ENCODE peak calls at places on chromosomes 4 and X, in eight cellular contexts. One of them, this sample, is unnamed.
A peak's percentile ranks its signal among the peaks of the same experiment; 100 is the strongest.

GRCh38 chr4:80475236-80475635 is 139.7 kb downstream of the CFAP299 start:
- DNase-seq in activated CD8-positive, alpha-beta memory T cell treated with anti-CD3 and anti-CD28 coated beads, Interleukin-2, amount 50 U/mL, for 4 hours: no peak
- DNase-seq in T-cell: no peak
- DNase-seq in GM13976: no peak
- DNase-seq in psoas muscle: no peak
- DNase-seq in AG10803: no peak
- DNase-seq in H4: no peak
- DNase-seq in mesothelial cell of epicardium: no peak
- DNase-seq in this sample: no peak

GRCh38 chr4:4659871-4660651 is 118.2 kb upstream of the STX18 start:
- DNase-seq in mesothelial cell of epicardium: no peak
- DNase-seq in T-cell: no peak
- DNase-seq in GM13976: no peak
- DNase-seq in activated CD8-positive, alpha-beta memory T cell treated with anti-CD3 and anti-CD28 coated beads, Interleukin-2, amount 50 U/mL, for 4 hours: no peak
- DNase-seq in AG10803: peak; percentile 93
- DNase-seq in H4: peak; percentile 98
- DNase-seq in psoas muscle: no peak
- DNase-seq in this sample: no peak

GRCh38 chrX:45191820-45192409 is 8.8 kb downstream of the DIPK2B start:
- DNase-seq in mesothelial cell of epicardium: no peak
- DNase-seq in activated CD8-positive, alpha-beta memory T cell treated with anti-CD3 and anti-CD28 coated beads, Interleukin-2, amount 50 U/mL, for 4 hours: no peak
- DNase-seq in psoas muscle: no peak
- DNase-seq in H4: no peak
- DNase-seq in AG10803: no peak
- DNase-seq in T-cell: no peak
- DNase-seq in GM13976: no peak
- DNase-seq in this sample: no peak

GRCh38 chrX:9414416-9414815 is 50.4 kb upstream of the TBL1X start:
- DNase-seq in GM13976: no peak
- DNase-seq in H4: no peak
- DNase-seq in AG10803: peak; percentile 79
- DNase-seq in psoas muscle: no peak
- DNase-seq in activated CD8-positive, alpha-beta memory T cell treated with anti-CD3 and anti-CD28 coated beads, Interleukin-2, amount 50 U/mL, for 4 hours: no peak
- DNase-seq in T-cell: no peak
- DNase-seq in mesothelial cell of epicardium: no peak
- DNase-seq in this sample: no peak

GRCh38 chr4:134720030-134720429 is 518.4 kb upstream of the PABPC4L start:
- DNase-seq in GM13976: no peak
- DNase-seq in activated CD8-positive, alpha-beta memory T cell treated with anti-CD3 and anti-CD28 coated beads, Interleukin-2, amount 50 U/mL, for 4 hours: no peak
- DNase-seq in H4: no peak
- DNase-seq in mesothelial cell of epicardium: no peak
- DNase-seq in T-cell: no peak
- DNase-seq in psoas muscle: no peak
- DNase-seq in AG10803: no peak
- DNase-seq in this sample: no peak

GRCh38 chr4:55752810-55753209 is 66.8 kb upstream of the EXOC1L start:
- DNase-seq in activated CD8-positive, alpha-beta memory T cell treated with anti-CD3 and anti-CD28 coated beads, Interleukin-2, amount 50 U/mL, for 4 hours: no peak
- DNase-seq in AG10803: no peak
- DNase-seq in mesothelial cell of epicardium: no peak
- DNase-seq in H4: no peak
- DNase-seq in psoas muscle: no peak
- DNase-seq in GM13976: no peak
- DNase-seq in T-cell: no peak
- DNase-seq in this sample: no peak

GRCh38 chrX:11430266-11430665 is 137.1 kb downstream of the AMELX start:
- DNase-seq in activated CD8-positive, alpha-beta memory T cell treated with anti-CD3 and anti-CD28 coated beads, Interleukin-2, amount 50 U/mL, for 4 hours: no peak
- DNase-seq in T-cell: no peak
- DNase-seq in psoas muscle: no peak
- DNase-seq in H4: no peak
- DNase-seq in AG10803: no peak
- DNase-seq in GM13976: no peak
- DNase-seq in mesothelial cell of epicardium: no peak
- DNase-seq in this sample: no peak

GRCh38 chrX:28398352-28398751 is 188.9 kb upstream of the IL1RAPL1 start:
- DNase-seq in GM13976: no peak
- DNase-seq in mesothelial cell of epicardium: no peak
- DNase-seq in T-cell: no peak
- DNase-seq in psoas muscle: no peak
- DNase-seq in H4: no peak
- DNase-seq in AG10803: no peak
- DNase-seq in activated CD8-positive, alpha-beta memory T cell treated with anti-CD3 and anti-CD28 coated beads, Interleukin-2, amount 50 U/mL, for 4 hours: no peak
- DNase-seq in this sample: no peak